ENCODE peak calls at places on chromosomes 2 and 18, in ten cellular contexts. E is right cardiac atrium; V is occipital lobe; L is Right ventricle myocardium inferior; G is AG08396; Y is AG09309; M is SIG-M5; W is stimulated activated effector memory CD8-positive, alpha-beta T cell treated with anti-CD3 and anti-CD28 coated beads, Interleukin-12 subunit alpha, Interleukin-12 subunit beta, amount 100 ng/mL, for 72 hours; F is Daoy; K is endothelial cell. O is an unnamed sample.
A peak's percentile ranks its signal among the peaks of the same experiment; 100 is the strongest.

GRCh38 chr2:25651782-25652455 is 21.5 kb downstream of the DTNB start:
- DNase-seq in V (no peak), E (no peak), M (no peak), W (no peak), K (no peak), G (no peak), F (no peak), L (no peak), Y (no peak), O (no peak)

GRCh38 chr2:38711558-38711957 is 39.6 kb downstream of the SRSF7 start:
- DNase-seq in F (no peak), Y (no peak), L (no peak), M (no peak), G (no peak), W (no peak), K (no peak), E (no peak), V (no peak), O (no peak)

GRCh38 chr2:111701266-111701665 is 182.7 kb downstream of the ANAPC1 start:
- DNase-seq in K (no peak), E (no peak), F (no peak), G (no peak), Y (no peak), L (no peak), M (no peak), W (no peak), V (no peak), O (no peak)

GRCh38 chr18:62325806-62326645 is 916 bp downstream of the TNFRSF11A start:
- DNase-seq in M (no peak), E (peak; percentile 56), F (peak; percentile 18), W (peak; percentile 28), K (no peak), L (no peak), Y (no peak), V (no peak), G (peak; percentile 20), O (no peak)

GRCh38 chr2:71070294-71071025 is 2.0 kb downstream of the NAGK start:
- DNase-seq in Y (no peak), K (no peak), E (no peak), L (no peak), G (peak; percentile 50), V (no peak), F (no peak), M (no peak), W (no peak), O (peak; percentile 39)

GRCh38 chr2:219252084-219252483 is 959 bp upstream of the TUBA4B start:
- DNase-seq in K (no peak), W (no peak), E (peak; percentile 27), G (no peak), F (peak; percentile 28), V (no peak), Y (no peak), L (no peak), M (no peak), O (no peak)

GRCh38 chr2:186889291-186889886 is 40.4 kb upstream of the ZSWIM2 start:
- DNase-seq in F (no peak), G (no peak), K (no peak), M (no peak), E (no peak), V (no peak), W (no peak), Y (peak; percentile 8), L (no peak), O (peak; percentile 10)

GRCh38 chr2:144607899-144608477 is 88.1 kb upstream of the ZEB2 start:
- DNase-seq in E (peak; percentile 58), F (no peak), V (no peak), K (no peak), G (no peak), M (no peak), L (no peak), Y (no peak), W (no peak), O (peak; percentile 20)

GRCh38 chr2:85393836-85394235 is 16.3 kb downstream of the CAPG start:
- DNase-seq in K (no peak), W (no peak), G (peak; percentile 61), Y (no peak), M (no peak), E (no peak), F (no peak), L (no peak), V (no peak), O (peak; percentile 42)

GRCh38 chr2:105409717-105410116 is 10.9 kb upstream of the FHL2 start:
- DNase-seq in W (no peak), M (no peak), F (peak; percentile 95), Y (peak; percentile 91), V (peak; percentile 81), L (peak; percentile 73), G (peak; percentile 68), K (no peak), E (peak; percentile 91), O (peak; percentile 78)

GRCh38 chr2:228630786-228631185 is 449.3 kb upstream of the SPHKAP start:
- DNase-seq in W (no peak), V (no peak), K (no peak), Y (no peak), L (no peak), F (no peak), E (no peak), G (no peak), M (no peak), O (no peak)

GRCh38 chr2:224221455-224221913 is 180.4 kb downstream of the FAM124B start:
- DNase-seq in M (no peak), V (no peak), F (peak; percentile 84), W (no peak), L (no peak), E (no peak), G (peak; percentile 72), K (no peak), Y (peak; percentile 95), O (peak; percentile 98)

GRCh38 chr2:162710282-162710891 is 128.2 kb downstream of the KCNH7 start:
- DNase-seq in G (no peak), K (no peak), E (no peak), Y (no peak), M (no peak), W (no peak), F (no peak), V (no peak), L (no peak), O (no peak)

GRCh38 chr2:176961759-176962158 is 250.8 kb upstream of the HNRNPA3 start:
- DNase-seq in E (no peak), F (no peak), W (no peak), M (no peak), L (no peak), Y (no peak), G (no peak), K (no peak), V (no peak), O (no peak)

GRCh38 chr18:6747646-6748045 is 18.1 kb downstream of the ARHGAP28 start:
- DNase-seq in G (peak; percentile 32), L (no peak), Y (peak; percentile 81), F (peak; percentile 85), M (no peak), K (no peak), W (no peak), E (no peak), V (no peak), O (peak; percentile 92)

GRCh38 chr2:72131916-72132841 is 15.5 kb downstream of the CYP26B1 start:
- DNase-seq in W (no peak), K (no peak), F (no peak), E (no peak), G (no peak), Y (no peak), L (no peak), V (no peak), M (no peak), O (no peak)

O was measured in LHCN-M2.